ENCODE peak calls at places on chromosomes 5 and 9, in five cellular contexts. O, M, B, V and X are unnamed samples. For H3K4me1, the result is how much of the 10 kb centered on the place peaks cover.

GRCh38 chr9:111843971-111844370 is 49.2 kb upstream of the SHOC1 start:
- DNase-seq in O (no peak), M (no peak), B (no peak), V (no peak), X (no peak)

GRCh38 chr9:125407974-125408900 is 146.6 kb downstream of the GAPVD1 start:
- DNase-seq in O (peak), M (no peak), B (peak), V (peak), X (peak)

GRCh38 chr9:110040788-110041187 is 167.2 kb downstream of the C9orf152 start:
- DNase-seq in O (no peak), M (no peak), B (no peak), V (no peak), X (no peak)

GRCh38 chr5:24642022-24642421 is 2.8 kb downstream of the CDH10 start:
- DNase-seq in O (peak), M (peak), B (peak), V (no peak), X (no peak)

GRCh38 chr9:73200694-73201432 is 49.2 kb downstream of the ANXA1 start:
- DNase-seq in O (peak), M (no peak), B (peak), V (no peak), X (no peak)

GRCh38 chr9:35490155-35490909 is 421 bp downstream of the RUSC2 start:
- DNase-seq in O (peak), M (no peak), B (peak), V (no peak), X (no peak)

GRCh38 chr5:1390861-1391600 is 46.1 kb upstream of the CLPTM1L start:
- DNase-seq in O (no peak), M (no peak), B (no peak), V (no peak), X (no peak)

GRCh38 chr9:12415361-12415760 is 277.8 kb upstream of the TYRP1 start:
- DNase-seq in O (no peak), M (no peak), B (no peak), V (no peak), X (no peak)

GRCh38 chr5:73638344-73639095 is 12.5 kb downstream of the ARHGEF28 start:
- DNase-seq in O (no peak), M (peak), B (no peak), V (no peak), X (no peak)

GRCh38 chr5:99037668-99038067 is 108.9 kb upstream of the CHD1 start:
- DNase-seq in O (no peak), M (no peak), B (peak), V (no peak), X (no peak)

GRCh38 chr9:132854832-132855231 is 23.3 kb downstream of the AK8 start:
- DNase-seq in O (no peak), M (no peak), B (no peak), V (no peak), X (no peak)

GRCh38 chr5:66661149-66661548 is 65.0 kb downstream of the MAST4 start:
- DNase-seq in O (no peak), M (no peak), B (no peak), V (no peak), X (no peak)

GRCh38 chr9:78405461-78405860 is 108.5 kb downstream of the PSAT1 start:
- DNase-seq in O (no peak), M (no peak), B (no peak), V (no peak), X (no peak)

GRCh38 chr5:33612386-33612785 is 171.6 kb downstream of the TARS1 start:
- DNase-seq in O (no peak), M (no peak), B (no peak), V (no peak), X (no peak)

GRCh38 chr5:120806132-120806531 is 342.0 kb downstream of the PRR16 start:
- DNase-seq in O (no peak), M (no peak), B (no peak), V (no peak), X (no peak)

GRCh38 chr5:59296317-59297264 is 596.9 kb downstream of the PDE4D start:
- DNase-seq in O (no peak), M (peak), B (no peak), V (no peak), X (no peak)

GRCh38 chr9:96503918-96504317 is 53.9 kb downstream of the HABP4 start:
- DNase-seq in O (no peak), M (no peak), B (no peak), V (no peak), X (no peak)

GRCh38 chr5:39253211-39253610 is 33.8 kb upstream of the FYB1 start:
- DNase-seq in O (no peak), M (no peak), B (no peak), V (no peak), X (no peak)

GRCh38 chr5:143606043-143606752 is 202.7 kb upstream of the NR3C1 start:
- DNase-seq in O (no peak), M (no peak), B (no peak), V (no peak), X (no peak)

GRCh38 chr9:28032178-28032532 is 458.9 kb upstream of the C9orf72 start:
- DNase-seq in O (peak), M (no peak), B (no peak), V (no peak), X (no peak)

GRCh38 chr5:167953151-167953788 is 338.2 kb upstream of the WWC1 start:
- DNase-seq in O (peak), M (no peak), B (peak), V (no peak), X (no peak)

DNA sequence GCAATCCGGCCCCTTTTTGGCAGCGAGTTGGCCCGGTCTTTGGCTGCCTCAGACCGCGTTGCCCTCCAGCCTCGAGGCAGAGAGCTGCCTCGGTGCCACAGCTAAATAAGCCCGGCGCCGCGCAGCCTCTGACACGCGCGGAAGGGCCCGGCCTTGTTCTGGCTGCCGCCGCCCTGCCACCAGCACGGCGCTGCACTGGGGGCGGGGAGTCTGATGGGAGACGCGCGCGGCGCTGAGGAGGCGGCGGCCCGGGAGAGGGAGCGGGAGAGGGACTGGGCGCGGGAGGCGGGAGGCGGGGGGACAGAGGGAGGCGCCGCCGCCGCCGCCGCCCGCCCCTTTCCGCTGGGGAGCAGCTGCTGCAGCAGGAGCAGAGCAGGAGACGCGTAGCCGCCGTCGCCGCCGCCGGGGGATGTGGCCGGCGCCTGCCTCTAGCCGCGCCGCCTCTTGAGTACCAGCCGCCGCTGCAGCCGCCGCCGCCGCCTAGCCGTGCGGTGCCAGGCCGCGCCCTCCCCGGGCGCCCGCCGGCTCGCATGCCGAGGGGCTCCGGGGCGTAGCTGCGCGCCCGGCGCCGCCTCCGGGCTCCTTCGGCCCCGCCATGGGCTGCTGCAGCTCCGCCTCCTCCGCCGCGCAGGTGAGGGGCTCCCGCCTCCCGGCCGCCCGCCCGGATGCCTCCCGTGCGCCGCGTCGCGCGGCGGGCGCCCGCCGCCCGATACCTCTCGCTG is at the start of gene SLC44A1:
- DNase-seq in O (peak), M (peak), B (peak), V (peak), X (peak)
- H3K4me1 ChIP-seq in O (half or more), M (under half), B (under half), V (under half), X (under half)

GRCh38 chr9:85740821-85741111 is 988 bp downstream of the AGTPBP1 start:
- DNase-seq in O (no peak), M (no peak), B (no peak), V (no peak), X (no peak)
- H3K4me3 ChIP-seq in O (peak), M (peak), B (peak), V (peak), X (peak)

GRCh38 chr9:6237267-6237666 is 21.7 kb downstream of the IL33 start:
- DNase-seq in O (no peak), M (no peak), B (no peak), V (no peak), X (no peak)

GRCh38 chr9:6229604-6230003 is 14.0 kb downstream of the IL33 start:
- DNase-seq in O (no peak), M (no peak), B (no peak), V (no peak), X (no peak)

GRCh38 chr9:6230037-6230778 is 14.6 kb downstream of the IL33 start:
- DNase-seq in O (no peak), M (no peak), B (peak), V (no peak), X (no peak)

GRCh38 chr9:6232546-6232945 is 16.9 kb downstream of the IL33 start:
- DNase-seq in O (no peak), M (no peak), B (no peak), V (no peak), X (no peak)

DNA sequence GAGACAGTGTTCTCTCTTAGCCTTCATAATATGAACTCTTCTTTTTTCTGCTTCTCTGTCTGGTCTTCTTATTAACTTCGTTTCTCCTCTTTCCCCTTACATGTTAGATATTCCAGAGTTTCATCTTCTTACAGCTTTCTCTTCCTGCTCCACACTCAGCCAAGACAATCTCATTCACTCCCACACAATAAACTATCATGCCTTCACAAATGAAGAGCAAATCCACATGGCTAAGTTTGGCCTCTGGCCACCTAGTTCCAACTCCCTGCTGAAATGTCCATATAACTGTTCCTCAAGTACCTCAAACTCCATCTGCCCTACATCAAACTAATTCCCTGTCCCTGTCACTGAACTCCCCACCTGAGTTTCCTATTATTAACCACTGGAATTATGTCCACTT is 18.4 kb downstream of the IL33 start:
- DNase-seq in O (no peak), M (no peak), B (no peak), V (no peak), X (no peak)
- H3K27ac ChIP-seq in O (no peak), M (no peak), B (no peak), V (no peak), X (no peak)

DNA sequence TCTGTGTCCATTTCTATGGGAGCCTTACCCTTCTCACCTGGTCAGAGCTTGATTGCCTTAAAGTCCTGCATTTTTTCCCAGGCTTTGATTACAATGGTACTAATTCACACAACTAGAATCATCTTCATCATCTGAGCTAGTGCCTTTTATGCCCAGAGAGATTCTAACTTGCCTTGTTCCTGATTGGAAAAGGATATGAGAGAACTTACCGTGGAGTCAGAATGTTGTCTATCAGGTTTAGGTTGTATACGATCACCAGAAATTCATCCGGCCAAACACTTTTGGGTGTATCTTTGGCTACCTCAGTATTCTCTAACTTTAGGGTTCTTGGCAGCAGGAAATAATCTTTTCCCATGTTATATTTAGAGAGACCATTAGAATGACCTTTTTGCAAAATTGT is 71.7 kb downstream of the AOPEP start:
- DNase-seq in O (no peak), M (no peak), B (no peak), V (no peak), X (no peak)
- H3K4me1 ChIP-seq in O (under half), M (under half), B (under half), V (under half), X (under half)

DNA sequence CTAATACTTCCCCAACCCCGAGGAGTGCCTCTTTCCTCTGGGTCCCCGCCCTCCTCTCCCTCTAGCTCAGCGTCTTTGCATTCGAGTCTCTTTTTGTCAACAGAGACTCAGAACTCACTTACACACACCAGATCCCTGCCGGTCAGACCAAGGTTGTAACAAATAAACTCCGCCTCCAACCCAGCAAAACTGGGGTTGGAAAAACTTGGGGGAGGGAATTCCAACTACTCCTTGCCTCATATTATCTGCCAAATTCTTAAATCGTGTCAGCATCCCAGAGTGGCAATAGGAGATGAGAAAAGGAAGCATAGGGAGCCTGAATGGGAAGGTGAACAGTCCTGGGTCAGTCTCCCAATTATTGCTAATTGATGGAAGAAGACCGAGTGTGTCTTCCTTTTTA is at the start of gene HTR1A:
- DNase-seq in O (peak), M (no peak), B (no peak), V (no peak), X (no peak)
- H3K4me3 ChIP-seq in O (peak), M (no peak), B (no peak), V (no peak), X (no peak)

GRCh38 chr5:127647361-127647958 is 1.4 kb upstream of the CTXN3 start:
- DNase-seq in O (no peak), M (no peak), B (no peak), V (no peak), X (no peak)

GRCh38 chr5:127650649-127651048 is 1.8 kb downstream of the CTXN3 start:
- DNase-seq in O (no peak), M (no peak), B (no peak), V (no peak), X (no peak)

GRCh38 chr5:127645300-127645726 is 3.6 kb upstream of the CTXN3 start:
- DNase-seq in O (no peak), M (no peak), B (no peak), V (no peak), X (no peak)

GRCh38 chr5:127650022-127650421 is 1.1 kb downstream of the CTXN3 start:
- DNase-seq in O (peak), M (no peak), B (peak), V (no peak), X (no peak)

DNA sequence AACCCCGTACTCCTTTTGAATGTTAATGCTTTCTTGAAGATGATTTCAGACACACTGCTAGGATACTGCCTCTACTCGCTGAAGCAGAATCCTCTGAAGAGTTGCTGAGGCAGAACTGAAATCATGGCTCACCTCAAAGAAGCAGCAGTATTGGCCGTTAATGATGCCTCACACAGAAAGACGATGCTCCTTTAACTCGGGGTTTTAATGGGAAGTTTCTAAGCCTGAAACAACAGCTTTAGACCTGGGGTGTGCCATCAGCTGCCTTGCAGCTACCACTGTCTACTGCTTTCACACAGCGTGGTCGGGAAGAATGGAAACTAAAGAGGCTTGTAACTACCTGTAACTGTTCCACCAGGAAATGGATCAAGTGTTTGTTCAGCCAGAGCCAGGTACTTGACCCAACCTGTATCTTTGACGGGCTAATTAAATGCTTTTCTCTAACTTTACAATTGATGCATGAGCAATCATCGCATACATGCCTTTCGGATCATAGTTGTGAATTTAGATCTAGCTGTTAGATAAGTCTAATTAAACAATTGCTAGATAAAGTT is at the start of gene CTXN3:
- DNase-seq in O (peak), M (no peak), B (no peak), V (no peak), X (no peak)
- H3K27ac ChIP-seq in O (peak), M (no peak), B (no peak), V (no peak), X (no peak)

GRCh38 chr9:136856078-136856474 is 3.9 kb downstream of the MAMDC4 start:
- DNase-seq in O (no peak), M (no peak), B (no peak), V (no peak), X (no peak)
- H3K4me1 ChIP-seq in O (under half), M (under half), B (under half), V (under half), X (under half)

DNA sequence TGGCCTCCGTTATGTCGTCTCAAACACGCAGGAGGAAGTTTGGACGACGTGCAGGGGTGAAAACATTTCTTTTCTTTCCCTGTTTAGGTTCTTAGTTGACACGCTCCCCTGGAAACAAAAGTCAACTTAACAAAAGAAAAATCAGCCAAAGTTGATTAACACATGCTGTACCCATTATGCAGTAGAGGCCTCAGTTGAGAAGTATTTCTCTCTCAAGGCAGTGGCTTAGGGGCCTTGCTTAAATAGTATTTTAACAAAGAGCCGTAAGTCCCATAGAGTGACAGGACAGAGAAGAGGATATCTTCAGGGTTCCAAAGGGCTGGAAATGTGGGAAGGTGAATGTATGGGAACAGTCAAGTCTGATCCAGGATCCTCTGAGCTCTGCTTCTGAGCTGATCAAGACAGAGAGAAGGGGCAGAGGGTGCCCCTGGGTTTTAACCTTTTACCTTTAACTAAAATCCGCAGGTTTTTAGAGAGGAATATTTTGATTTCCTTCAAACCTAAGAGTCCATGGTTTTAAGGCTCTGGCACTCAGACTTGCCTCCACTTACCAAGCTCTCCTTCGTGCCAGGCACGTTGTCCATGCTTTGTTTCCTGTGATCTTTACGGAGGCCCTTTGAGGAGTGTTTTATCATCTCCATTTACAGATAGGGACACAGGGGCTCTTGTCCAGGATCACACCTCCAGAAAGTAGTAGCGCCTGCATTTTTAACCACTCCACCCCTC is 629 bp upstream of the CD74 start:
- DNase-seq in O (no peak), M (no peak), B (no peak), V (peak), X (no peak)
- H3K4me3 ChIP-seq in O (peak), M (no peak), B (no peak), V (peak), X (peak)